ENCODE peak calls at places on chromosomes 1 and 21, in eight cellular contexts. U is tibial artery, K is ovary, C is upper lobe of left lung, O is IMR-90, H is lung, M is HepG2, Z is Peyer's patch. P is an unnamed sample.
A peak's percentile ranks its signal among the peaks of the same experiment; 100 is the strongest.

GRCh38 chr1:230054092-230054749 is 12.8 kb upstream of the GALNT2 start:
- DNase-seq in M (no peak), Z (no peak), K (no peak), U (no peak), O (no peak), H (no peak), C (no peak), P (no peak)

GRCh38 chr1:177872563-177872900 is 97.3 kb downstream of the SEC16B start:
- DNase-seq in O (no peak), M (peak; percentile 64), C (no peak), H (no peak), U (no peak), Z (no peak), K (no peak), P (no peak)

GRCh38 chr1:23010734-23011449 is 4.8 kb downstream of the TEX46 start:
- DNase-seq in M (no peak), U (no peak), C (no peak), K (no peak), H (no peak), Z (no peak), O (peak; percentile 56), P (no peak)

GRCh38 chr1:36351222-36351977 is 28.0 kb upstream of the EVA1B start:
- DNase-seq in U (no peak), M (no peak), C (peak; percentile 56), O (peak; percentile 86), K (no peak), Z (no peak), H (peak; percentile 43), P (no peak)

GRCh38 chr21:45280178-45280821 is 7.4 kb downstream of the POFUT2 start:
- DNase-seq in K (peak; percentile 18), O (no peak), C (peak; percentile 7), H (no peak), U (peak; percentile 2), M (no peak), Z (no peak), P (no peak)

GRCh38 chr1:185636848-185637247 is 97.3 kb upstream of the HMCN1 start:
- DNase-seq in Z (no peak), M (no peak), O (no peak), H (no peak), K (no peak), C (no peak), U (no peak), P (no peak)

GRCh38 chr1:195637474-195637873 is 970.8 kb downstream of the KCNT2 start:
- DNase-seq in Z (no peak), U (no peak), O (peak; percentile 28), M (no peak), C (no peak), H (no peak), K (no peak), P (no peak)

GRCh38 chr1:46408356-46409062 is 14.4 kb downstream of the FAAH start:
- DNase-seq in Z (no peak), C (no peak), H (no peak), K (no peak), U (no peak), O (peak; percentile 39), M (no peak), P (no peak)

GRCh38 chr21:41973427-41973831 is 19.6 kb upstream of the C2CD2 start:
- DNase-seq in O (no peak), K (no peak), H (no peak), Z (peak; percentile 65), C (no peak), M (no peak), U (no peak), P (peak; percentile 88)

GRCh38 chr21:45583831-45584509 is 41.7 kb upstream of the SLC19A1 start:
- DNase-seq in H (no peak), U (no peak), K (no peak), O (no peak), Z (peak; percentile 24), C (peak; percentile 28), M (no peak), P (no peak)

GRCh38 chr1:218459450-218459849 is 114.3 kb downstream of the TGFB2 start:
- DNase-seq in H (peak; percentile 32), C (peak; percentile 54), U (no peak), O (no peak), K (peak; percentile 43), M (no peak), Z (no peak), P (no peak)

GRCh38 chr1:199522936-199523335 is 504.6 kb upstream of the NR5A2 start:
- DNase-seq in H (no peak), K (no peak), U (no peak), Z (no peak), O (peak; percentile 20), M (no peak), C (no peak), P (no peak)

GRCh38 chr1:20470174-20470573 is 15.8 kb downstream of the CAMK2N1 start:
- DNase-seq in Z (peak; percentile 76), O (no peak), U (no peak), M (no peak), H (no peak), K (no peak), C (no peak), P (peak; percentile 92)

GRCh38 chr1:30525980-30526651 is 197.3 kb downstream of the MATN1 start:
- DNase-seq in Z (no peak), M (peak; percentile 7), O (peak; percentile 44), U (peak; percentile 36), K (no peak), C (no peak), H (no peak), P (no peak)

GRCh38 chr1:171655215-171656116 is 3.0 kb upstream of the MYOC start:
- DNase-seq in U (peak; percentile 61), K (peak; percentile 73), C (peak; percentile 32), H (peak; percentile 62), M (peak; percentile 18), Z (peak; percentile 77), O (peak; percentile 48), P (peak; percentile 23)

GRCh38 chr1:19925342-19926070 is 2.1 kb upstream of the PLA2G2E start:
- DNase-seq in H (no peak), M (peak; percentile 98), K (no peak), U (no peak), Z (no peak), O (no peak), C (no peak), P (peak; percentile 27)

GRCh38 chr1:37479255-37480124 is 5.1 kb downstream of the ZC3H12A start:
- DNase-seq in M (peak; percentile 89), K (peak; percentile 73), H (peak; percentile 93), Z (peak; percentile 98), O (peak; percentile 90), U (peak; percentile 94), C (peak; percentile 99), P (peak; percentile 99)
- H3K4me1 ChIP-seq in M (peaks cover 53% of the 10 kb centered on the region), K (peaks cover 36% of the 10 kb centered on the region), H (peaks cover 7% of the 10 kb centered on the region), Z (peaks cover 27% of the 10 kb centered on the region), O (peaks cover 42% of the 10 kb centered on the region), U (peaks cover 61% of the 10 kb centered on the region), C (peaks cover 67% of the 10 kb centered on the region), P (peaks cover 11% of the 10 kb centered on the region)

DNA sequence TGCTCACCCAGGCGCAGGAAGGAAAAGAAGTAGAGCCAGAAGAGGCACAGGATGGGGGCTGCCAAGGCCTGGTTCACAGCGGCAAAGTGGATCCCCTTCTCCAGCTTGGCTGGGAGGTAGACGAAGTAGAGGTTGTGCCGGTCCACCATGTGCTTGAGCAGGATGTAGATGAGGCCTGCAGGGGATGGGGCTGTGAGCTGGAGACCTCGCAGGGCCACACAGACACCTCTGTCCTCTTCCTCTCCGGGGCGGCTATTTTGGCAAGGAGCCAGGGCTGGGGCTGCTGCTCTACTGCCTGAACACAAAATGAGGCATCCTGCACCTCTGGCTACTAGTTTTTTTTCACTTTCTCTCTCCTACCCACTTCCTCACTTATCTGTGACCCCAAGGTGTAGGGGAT is 32.3 kb downstream of the TMEM63A start:
- DNase-seq in U (peak; percentile 48), Z (peak; percentile 79), H (no peak), M (no peak), K (peak; percentile 74), C (peak; percentile 42), O (no peak), P (no peak)
- H3K27ac ChIP-seq in U (no peak overlapping the region), Z (no peak overlapping the region), H (no peak overlapping the region), M (no peak overlapping the region), K (peak overlapping the region; percentile 31), C (peak overlapping the region; percentile 39), O (no peak overlapping the region), P (no peak overlapping the region)

DNA sequence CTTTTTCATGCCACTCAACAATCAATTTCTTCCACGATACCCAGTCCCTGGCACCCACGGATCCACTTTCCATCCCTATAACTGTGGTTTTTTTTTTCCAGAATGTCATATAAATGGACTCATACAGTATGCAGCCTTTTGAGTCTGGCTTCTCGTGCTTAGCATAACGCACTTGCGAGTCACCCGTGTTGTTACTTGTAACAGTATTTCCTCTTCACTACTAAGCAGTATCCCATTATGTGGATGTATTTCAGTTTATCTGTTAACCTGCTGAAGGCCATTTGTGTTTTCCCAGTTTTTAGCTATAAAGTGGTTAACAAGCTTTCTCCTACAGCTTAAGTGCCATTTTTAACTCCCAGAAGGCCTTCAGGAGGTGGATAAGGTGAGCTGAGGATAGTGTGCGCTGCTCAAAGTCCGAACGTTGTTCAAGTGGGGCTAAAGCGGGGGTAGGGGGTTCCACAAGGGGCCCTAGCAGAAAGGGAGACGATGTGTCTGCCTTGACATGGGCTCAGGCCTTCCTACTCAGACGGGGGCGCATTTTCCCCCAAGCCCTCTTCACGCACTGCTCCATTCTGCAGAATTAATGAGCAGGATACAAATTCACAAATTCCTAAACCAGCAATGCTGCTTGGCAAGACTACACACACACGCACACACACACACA is 770 bp downstream of the ADAR start:
- DNase-seq in M (peak; percentile 16), H (no peak), U (no peak), K (no peak), Z (no peak), C (peak; percentile 29), O (peak; percentile 79), P (peak; percentile 56)
- H3K4me1 ChIP-seq in M (peaks cover 52% of the 10 kb centered on the region), H (peaks cover 16% of the 10 kb centered on the region), U (peaks cover 26% of the 10 kb centered on the region), K (peaks cover 14% of the 10 kb centered on the region), Z (peaks cover 10% of the 10 kb centered on the region), C (peaks cover 47% of the 10 kb centered on the region), O (peaks cover 4% of the 10 kb centered on the region), P (peaks cover 2% of the 10 kb centered on the region)

GRCh38 chr1:112515311-112516009 is 6.7 kb downstream of the WNT2B start:
- DNase-seq in M (peak; percentile 6), U (no peak), K (no peak), O (peak; percentile 83), C (no peak), Z (no peak), H (no peak), P (no peak)

GRCh38 chr1:112511897-112512296 is 3.1 kb downstream of the WNT2B start:
- DNase-seq in U (no peak), Z (no peak), H (no peak), O (no peak), C (no peak), M (no peak), K (no peak), P (no peak)

GRCh38 chr1:112514901-112515300 is 6.1 kb downstream of the WNT2B start:
- DNase-seq in U (no peak), Z (no peak), M (no peak), H (no peak), O (no peak), K (no peak), C (no peak), P (no peak)

GRCh38 chr1:112516141-112516540 is 7.4 kb downstream of the WNT2B start:
- DNase-seq in C (no peak), Z (no peak), K (no peak), M (no peak), O (no peak), H (no peak), U (no peak), P (no peak)

GRCh38 chr1:112513112-112513870 is 4.5 kb downstream of the WNT2B start:
- DNase-seq in K (peak; percentile 39), C (peak; percentile 29), M (no peak), U (no peak), H (no peak), O (peak; percentile 84), Z (peak; percentile 57), P (no peak)
- H3K27ac ChIP-seq in K (no peak overlapping the region), C (peak overlapping the region; percentile 34), M (no peak overlapping the region), U (peak overlapping the region; percentile 29), H (no peak overlapping the region), O (peak overlapping the region; percentile 79), Z (peak overlapping the region; percentile 15), P (no peak overlapping the region)

P was measured in small intestine.